ENCODE peak calls at places on chromosomes 11 and 22, in eight cellular contexts. One of them, this sample, is unnamed.

GRCh38 chr11:121892863-121893262 is 223.2 kb downstream of the BLID start:
- DNase-seq in cardiac fibroblast: peak; percentile 47
- DNase-seq in colonic mucosa: no peak
- DNase-seq in ovary: no peak
- DNase-seq in fibroblast of lung: peak; percentile 29
- DNase-seq in CD8-positive, alpha-beta T cell: no peak
- DNase-seq in neural progenitor cell: no peak
- DNase-seq in tibial artery: no peak
- DNase-seq in this sample: peak; percentile 56

GRCh38 chr11:79397252-79397651 is 43.6 kb downstream of the TENM4 start:
- DNase-seq in fibroblast of lung: no peak
- DNase-seq in tibial artery: no peak
- DNase-seq in colonic mucosa: no peak
- DNase-seq in cardiac fibroblast: no peak
- DNase-seq in ovary: no peak
- DNase-seq in CD8-positive, alpha-beta T cell: no peak
- DNase-seq in neural progenitor cell: no peak
- DNase-seq in this sample: peak; percentile 73

GRCh38 chr11:7418061-7418460 is 67.2 kb upstream of the OLFML1 start:
- DNase-seq in neural progenitor cell: no peak
- DNase-seq in tibial artery: no peak
- DNase-seq in ovary: no peak
- DNase-seq in cardiac fibroblast: no peak
- DNase-seq in CD8-positive, alpha-beta T cell: no peak
- DNase-seq in fibroblast of lung: no peak
- DNase-seq in colonic mucosa: no peak
- DNase-seq in this sample: no peak

GRCh38 chr11:11808992-11809583 is 32.7 kb upstream of the USP47 start:
- DNase-seq in neural progenitor cell: no peak
- DNase-seq in colonic mucosa: no peak
- DNase-seq in ovary: no peak
- DNase-seq in CD8-positive, alpha-beta T cell: no peak
- DNase-seq in fibroblast of lung: no peak
- DNase-seq in tibial artery: no peak
- DNase-seq in cardiac fibroblast: no peak
- DNase-seq in this sample: no peak

GRCh38 chr11:12841946-12842630 is 167.0 kb upstream of the RASSF10 start:
- DNase-seq in cardiac fibroblast: peak; percentile 81
- DNase-seq in neural progenitor cell: peak; percentile 57
- DNase-seq in tibial artery: no peak
- DNase-seq in fibroblast of lung: peak; percentile 72
- DNase-seq in colonic mucosa: no peak
- DNase-seq in CD8-positive, alpha-beta T cell: no peak
- DNase-seq in ovary: no peak
- DNase-seq in this sample: peak; percentile 72

GRCh38 chr11:113163291-113164030 is 150.9 kb upstream of the TTC12 start:
- DNase-seq in neural progenitor cell: no peak
- DNase-seq in CD8-positive, alpha-beta T cell: no peak
- DNase-seq in cardiac fibroblast: peak; percentile 54
- DNase-seq in fibroblast of lung: peak; percentile 3
- DNase-seq in tibial artery: no peak
- DNase-seq in colonic mucosa: no peak
- DNase-seq in ovary: no peak
- DNase-seq in this sample: peak; percentile 73

GRCh38 chr22:25655536-25655935 is 86.5 kb upstream of the MYO18B start:
- DNase-seq in fibroblast of lung: no peak
- DNase-seq in CD8-positive, alpha-beta T cell: no peak
- DNase-seq in colonic mucosa: no peak
- DNase-seq in tibial artery: no peak
- DNase-seq in cardiac fibroblast: no peak
- DNase-seq in neural progenitor cell: no peak
- DNase-seq in ovary: no peak
- DNase-seq in this sample: no peak

GRCh38 chr22:18974477-18975180 is 38.5 kb upstream of the PRODH start:
- DNase-seq in CD8-positive, alpha-beta T cell: no peak
- DNase-seq in colonic mucosa: no peak
- DNase-seq in ovary: no peak
- DNase-seq in neural progenitor cell: no peak
- DNase-seq in cardiac fibroblast: no peak
- DNase-seq in tibial artery: no peak
- DNase-seq in fibroblast of lung: no peak
- DNase-seq in this sample: no peak

GRCh38 chr22:28015676-28016601 is 96.9 kb upstream of the PITPNB start:
- DNase-seq in CD8-positive, alpha-beta T cell: no peak
- DNase-seq in colonic mucosa: no peak
- DNase-seq in tibial artery: peak; percentile 51
- DNase-seq in ovary: peak; percentile 13
- DNase-seq in neural progenitor cell: peak; percentile 57
- DNase-seq in cardiac fibroblast: peak; percentile 17
- DNase-seq in fibroblast of lung: no peak
- DNase-seq in this sample: no peak

GRCh38 chr22:47129902-47130301 is 367.5 kb downstream of the TBC1D22A start:
- DNase-seq in colonic mucosa: peak; percentile 87
- DNase-seq in neural progenitor cell: no peak
- DNase-seq in fibroblast of lung: no peak
- DNase-seq in cardiac fibroblast: no peak
- DNase-seq in ovary: no peak
- DNase-seq in CD8-positive, alpha-beta T cell: no peak
- DNase-seq in tibial artery: peak; percentile 53
- DNase-seq in this sample: no peak

GRCh38 chr22:19846620-19847344 is 7.9 kb downstream of the GNB1L start:
- DNase-seq in CD8-positive, alpha-beta T cell: no peak
- DNase-seq in fibroblast of lung: no peak
- DNase-seq in neural progenitor cell: no peak
- DNase-seq in colonic mucosa: no peak
- DNase-seq in cardiac fibroblast: no peak
- DNase-seq in ovary: no peak
- DNase-seq in tibial artery: no peak
- DNase-seq in this sample: no peak

GRCh38 chr11:128182844-128183243 is 404.5 kb downstream of the ETS1 start:
- DNase-seq in colonic mucosa: no peak
- DNase-seq in ovary: no peak
- DNase-seq in tibial artery: no peak
- DNase-seq in neural progenitor cell: peak; percentile 23
- DNase-seq in CD8-positive, alpha-beta T cell: no peak
- DNase-seq in cardiac fibroblast: no peak
- DNase-seq in fibroblast of lung: no peak
- DNase-seq in this sample: no peak

GRCh38 chr11:73283316-73284035 is 11.3 kb downstream of the P2RY6 start:
- DNase-seq in tibial artery: peak; percentile 60
- DNase-seq in colonic mucosa: no peak
- DNase-seq in cardiac fibroblast: no peak
- DNase-seq in neural progenitor cell: no peak
- DNase-seq in ovary: no peak
- DNase-seq in CD8-positive, alpha-beta T cell: no peak
- DNase-seq in fibroblast of lung: no peak
- DNase-seq in this sample: no peak

DNA sequence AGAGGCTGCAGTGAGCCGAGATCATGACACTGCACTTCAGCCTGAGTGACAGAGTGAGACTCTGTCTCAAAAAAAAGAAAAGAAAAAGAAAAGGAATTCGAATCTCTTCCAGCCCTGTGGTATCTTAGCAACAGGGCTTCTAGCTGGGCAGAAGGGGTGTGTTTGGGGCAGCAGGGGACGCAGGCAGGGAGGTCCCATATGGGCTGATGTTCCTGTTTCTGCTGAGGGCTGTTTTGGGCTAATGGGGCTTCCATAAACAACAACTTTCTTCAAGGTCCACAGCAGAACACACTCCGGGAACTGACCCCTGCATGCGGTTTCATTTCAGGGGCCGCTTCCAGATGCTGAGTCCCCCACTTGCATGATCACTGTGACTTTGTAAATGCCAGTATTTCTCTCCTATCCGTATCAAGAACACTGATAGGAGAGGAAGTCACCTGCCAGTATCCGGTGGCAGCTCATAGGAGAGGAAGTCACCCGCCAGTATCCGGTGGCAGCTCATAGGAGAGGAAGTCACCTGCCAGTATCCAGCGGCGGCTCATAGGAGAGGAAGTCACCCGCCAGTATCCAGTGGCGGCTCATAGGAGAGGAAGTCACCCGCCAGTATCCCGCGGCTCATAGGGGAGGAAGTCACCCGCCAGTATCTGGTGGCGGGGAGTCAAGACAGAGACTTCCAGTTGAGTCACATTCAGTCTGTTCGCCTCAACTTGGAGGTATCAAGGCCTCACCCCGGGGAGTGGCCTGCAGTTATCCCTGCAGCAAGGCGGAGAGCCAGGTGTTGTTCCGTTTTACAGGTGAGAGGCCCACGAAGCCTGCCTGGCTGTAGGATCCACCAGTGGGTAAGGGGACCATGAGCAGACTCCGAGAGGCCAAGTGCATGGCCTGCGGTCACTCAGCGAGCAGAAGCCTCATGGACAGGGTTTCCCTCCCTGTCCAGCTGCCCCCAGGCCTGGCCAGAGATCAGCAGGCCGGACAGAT is 8.3 kb upstream of the FGF19 start:
- DNase-seq in CD8-positive, alpha-beta T cell: peak; percentile 51
- DNase-seq in neural progenitor cell: peak; percentile 41
- DNase-seq in colonic mucosa: no peak
- DNase-seq in ovary: no peak
- DNase-seq in fibroblast of lung: no peak
- DNase-seq in tibial artery: no peak
- DNase-seq in cardiac fibroblast: no peak
- DNase-seq in this sample: no peak
- H3K4me3 ChIP-seq in CD8-positive, alpha-beta T cell: peak overlapping the region; percentile 3
- H3K4me3 ChIP-seq in neural progenitor cell: no peak overlapping the region
- H3K4me3 ChIP-seq in colonic mucosa: no peak overlapping the region
- H3K4me3 ChIP-seq in ovary: no peak overlapping the region
- H3K4me3 ChIP-seq in fibroblast of lung: no peak overlapping the region
- H3K4me3 ChIP-seq in tibial artery: no peak overlapping the region
- H3K4me3 ChIP-seq in cardiac fibroblast: no peak overlapping the region
- H3K4me3 ChIP-seq in this sample: no peak overlapping the region

GRCh38 chr11:27385245-27385644 is 22.2 kb upstream of the CCDC34 start:
- DNase-seq in neural progenitor cell: no peak
- DNase-seq in cardiac fibroblast: peak; percentile 86
- DNase-seq in fibroblast of lung: peak; percentile 76
- DNase-seq in colonic mucosa: no peak
- DNase-seq in tibial artery: no peak
- DNase-seq in CD8-positive, alpha-beta T cell: no peak
- DNase-seq in ovary: no peak
- DNase-seq in this sample: peak; percentile 85

GRCh38 chr11:27381238-27381666 is 18.2 kb upstream of the CCDC34 start:
- DNase-seq in tibial artery: no peak
- DNase-seq in colonic mucosa: no peak
- DNase-seq in cardiac fibroblast: no peak
- DNase-seq in CD8-positive, alpha-beta T cell: no peak
- DNase-seq in fibroblast of lung: no peak
- DNase-seq in neural progenitor cell: no peak
- DNase-seq in ovary: no peak
- DNase-seq in this sample: no peak

GRCh38 chr11:27380796-27381195 is 17.8 kb upstream of the CCDC34 start:
- DNase-seq in CD8-positive, alpha-beta T cell: no peak
- DNase-seq in neural progenitor cell: no peak
- DNase-seq in cardiac fibroblast: no peak
- DNase-seq in tibial artery: no peak
- DNase-seq in colonic mucosa: no peak
- DNase-seq in fibroblast of lung: no peak
- DNase-seq in ovary: no peak
- DNase-seq in this sample: no peak

GRCh38 chr11:27386176-27386575 is 23.2 kb upstream of the CCDC34 start:
- DNase-seq in colonic mucosa: no peak
- DNase-seq in ovary: no peak
- DNase-seq in tibial artery: no peak
- DNase-seq in neural progenitor cell: no peak
- DNase-seq in fibroblast of lung: no peak
- DNase-seq in CD8-positive, alpha-beta T cell: no peak
- DNase-seq in cardiac fibroblast: no peak
- DNase-seq in this sample: peak; percentile 18

GRCh38 chr11:27383645-27384044 is 20.6 kb upstream of the CCDC34 start:
- DNase-seq in fibroblast of lung: no peak
- DNase-seq in CD8-positive, alpha-beta T cell: no peak
- DNase-seq in cardiac fibroblast: no peak
- DNase-seq in colonic mucosa: no peak
- DNase-seq in ovary: no peak
- DNase-seq in neural progenitor cell: no peak
- DNase-seq in tibial artery: no peak
- DNase-seq in this sample: no peak
- TF ChIP-seq CTCF in fibroblast of lung: no peak
- TF ChIP-seq CTCF in CD8-positive, alpha-beta T cell: no peak
- TF ChIP-seq CTCF in cardiac fibroblast: no peak
- TF ChIP-seq CTCF in colonic mucosa: no peak
- TF ChIP-seq CTCF in ovary: no peak
- TF ChIP-seq CTCF in neural progenitor cell: no peak
- TF ChIP-seq CTCF in tibial artery: no peak
- TF ChIP-seq CTCF in this sample: no peak

DNA sequence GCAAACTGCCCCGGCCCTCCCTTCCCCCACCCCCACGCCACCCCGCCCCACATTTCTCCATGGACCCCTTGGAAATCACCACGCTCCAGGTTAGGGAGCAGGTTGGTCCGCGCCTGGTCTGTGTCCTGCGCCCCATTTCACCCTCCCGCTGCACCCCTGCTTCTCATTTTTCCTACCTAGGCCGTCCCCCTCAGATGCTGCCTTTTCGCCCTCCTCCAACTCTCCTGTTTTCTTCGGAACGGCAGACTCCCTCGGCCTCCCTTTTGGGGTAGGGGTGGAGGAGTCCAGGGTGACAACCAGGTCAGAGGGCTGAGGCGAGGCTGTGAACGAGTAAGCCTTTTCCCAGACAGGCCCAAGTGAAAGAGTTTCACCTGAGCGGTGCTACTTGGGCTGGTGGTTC is 893 bp upstream of the SCN4B start:
- DNase-seq in colonic mucosa: no peak
- DNase-seq in neural progenitor cell: no peak
- DNase-seq in CD8-positive, alpha-beta T cell: no peak
- DNase-seq in fibroblast of lung: no peak
- DNase-seq in cardiac fibroblast: no peak
- DNase-seq in tibial artery: no peak
- DNase-seq in ovary: no peak
- DNase-seq in this sample: no peak
- H3K4me3 ChIP-seq in colonic mucosa: peak overlapping the region; percentile 41
- H3K4me3 ChIP-seq in neural progenitor cell: peak overlapping the region; percentile 83
- H3K4me3 ChIP-seq in CD8-positive, alpha-beta T cell: no peak overlapping the region
- H3K4me3 ChIP-seq in fibroblast of lung: peak overlapping the region; percentile 57
- H3K4me3 ChIP-seq in cardiac fibroblast: no peak overlapping the region
- H3K4me3 ChIP-seq in tibial artery: peak overlapping the region; percentile 60
- H3K4me3 ChIP-seq in ovary: no peak overlapping the region
- H3K4me3 ChIP-seq in this sample: no peak overlapping the region

DNA sequence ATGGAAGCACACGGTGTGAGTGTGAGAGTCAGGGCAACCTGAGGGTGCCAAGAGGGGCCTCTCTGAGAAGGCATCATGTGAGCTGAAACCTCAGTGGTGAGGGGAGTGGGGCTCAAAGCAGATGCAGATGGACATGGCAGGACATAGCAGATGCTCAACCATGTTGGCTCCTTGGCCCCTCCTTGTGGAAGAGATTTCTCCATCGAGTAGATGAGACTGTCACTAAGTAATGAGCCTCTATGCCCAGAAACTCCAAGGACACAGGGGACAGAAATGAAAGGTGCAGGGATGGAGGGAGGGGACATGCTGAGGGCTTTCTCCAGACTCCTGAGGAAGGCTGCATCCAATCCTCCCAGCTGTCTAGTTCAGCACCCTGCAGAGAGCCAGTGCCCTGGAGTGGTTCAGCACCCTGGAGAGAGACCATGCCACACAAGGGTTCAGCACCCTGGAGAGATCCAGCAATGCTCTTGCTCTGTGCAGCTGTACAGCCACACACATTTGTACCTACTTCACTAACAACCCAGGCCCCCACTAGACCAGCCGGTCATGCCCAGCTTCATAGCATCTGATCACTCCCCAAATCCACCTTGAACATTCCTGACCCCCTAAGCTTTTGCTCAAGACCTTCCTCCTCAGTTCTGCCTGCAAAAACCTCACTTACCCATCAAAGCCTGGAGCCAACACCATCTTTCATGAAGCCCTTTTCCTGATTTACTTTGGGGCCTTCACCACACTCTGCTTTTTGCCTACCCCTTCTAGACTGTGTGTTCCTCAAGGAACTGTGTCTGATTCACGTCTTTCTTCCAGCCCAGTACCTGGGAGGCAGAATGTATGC is 252.0 kb downstream of the CTTN start:
- DNase-seq in ovary: peak; percentile 60
- DNase-seq in CD8-positive, alpha-beta T cell: peak; percentile 26
- DNase-seq in cardiac fibroblast: peak; percentile 77
- DNase-seq in fibroblast of lung: peak; percentile 69
- DNase-seq in tibial artery: peak; percentile 61
- DNase-seq in colonic mucosa: peak; percentile 66
- DNase-seq in neural progenitor cell: peak; percentile 94
- DNase-seq in this sample: peak; percentile 60
- TF ChIP-seq CTCF in ovary: no peak
- TF ChIP-seq CTCF in CD8-positive, alpha-beta T cell: no peak
- TF ChIP-seq CTCF in cardiac fibroblast: no peak
- TF ChIP-seq CTCF in fibroblast of lung: no peak
- TF ChIP-seq CTCF in tibial artery: no peak
- TF ChIP-seq CTCF in colonic mucosa: no peak
- TF ChIP-seq CTCF in neural progenitor cell: no peak
- TF ChIP-seq CTCF in this sample: no peak

This sample was measured in fibroblast of mammary gland.